ENCODE peak calls at places on chromosomes 6 and 20, in four cellular contexts. One of them, this sample, is unnamed.

GRCh38 chr6:64217721-64218603 is 582.4 kb downstream of the PHF3 start:
- DNase-seq in tibial artery: no peak
- DNase-seq in stimulated activated CD4-positive, alpha-beta T cell treated with anti-CD3 and anti-CD28 coated beads, Interleukin-1b, Interleukin-23, amount 100 ng/mL, for 1 hour: no peak
- DNase-seq in AG09319: no peak
- DNase-seq in this sample: no peak

GRCh38 chr6:166862287-166862977 is 93.9 kb downstream of the RNASET2 start:
- DNase-seq in tibial artery: no peak
- DNase-seq in stimulated activated CD4-positive, alpha-beta T cell treated with anti-CD3 and anti-CD28 coated beads, Interleukin-1b, Interleukin-23, amount 100 ng/mL, for 1 hour: no peak
- DNase-seq in AG09319: no peak
- DNase-seq in this sample: peak

GRCh38 chr20:10622657-10623418 is 51.0 kb downstream of the JAG1 start:
- DNase-seq in tibial artery: peak
- DNase-seq in stimulated activated CD4-positive, alpha-beta T cell treated with anti-CD3 and anti-CD28 coated beads, Interleukin-1b, Interleukin-23, amount 100 ng/mL, for 1 hour: no peak
- DNase-seq in AG09319: no peak
- DNase-seq in this sample: no peak

GRCh38 chr6:129691709-129692108 is 18.3 kb downstream of the ARHGAP18 start:
- DNase-seq in tibial artery: no peak
- DNase-seq in stimulated activated CD4-positive, alpha-beta T cell treated with anti-CD3 and anti-CD28 coated beads, Interleukin-1b, Interleukin-23, amount 100 ng/mL, for 1 hour: no peak
- DNase-seq in AG09319: no peak
- DNase-seq in this sample: no peak

GRCh38 chr6:32982084-32982701 is 13.8 kb downstream of the BRD2 start:
- DNase-seq in tibial artery: no peak
- DNase-seq in stimulated activated CD4-positive, alpha-beta T cell treated with anti-CD3 and anti-CD28 coated beads, Interleukin-1b, Interleukin-23, amount 100 ng/mL, for 1 hour: no peak
- DNase-seq in AG09319: no peak
- DNase-seq in this sample: no peak

GRCh38 chr20:53975761-53976160 is 94.6 kb downstream of the BCAS1 start:
- DNase-seq in tibial artery: no peak
- DNase-seq in stimulated activated CD4-positive, alpha-beta T cell treated with anti-CD3 and anti-CD28 coated beads, Interleukin-1b, Interleukin-23, amount 100 ng/mL, for 1 hour: no peak
- DNase-seq in AG09319: no peak
- DNase-seq in this sample: no peak

GRCh38 chr20:36605309-36606170 is at the start of gene RAB5IF:
- DNase-seq in tibial artery: peak
- DNase-seq in stimulated activated CD4-positive, alpha-beta T cell treated with anti-CD3 and anti-CD28 coated beads, Interleukin-1b, Interleukin-23, amount 100 ng/mL, for 1 hour: peak
- DNase-seq in AG09319: peak
- DNase-seq in this sample: peak

GRCh38 chr6:111874030-111874425 is 776 bp upstream of the FYN start:
- DNase-seq in tibial artery: no peak
- DNase-seq in stimulated activated CD4-positive, alpha-beta T cell treated with anti-CD3 and anti-CD28 coated beads, Interleukin-1b, Interleukin-23, amount 100 ng/mL, for 1 hour: no peak
- DNase-seq in AG09319: no peak
- DNase-seq in this sample: no peak

GRCh38 chr6:470901-471448 is 79.4 kb downstream of the IRF4 start:
- DNase-seq in tibial artery: no peak
- DNase-seq in stimulated activated CD4-positive, alpha-beta T cell treated with anti-CD3 and anti-CD28 coated beads, Interleukin-1b, Interleukin-23, amount 100 ng/mL, for 1 hour: no peak
- DNase-seq in AG09319: no peak
- DNase-seq in this sample: no peak

GRCh38 chr20:5065489-5066383 is 54.0 kb downstream of the PCNA start:
- DNase-seq in tibial artery: peak
- DNase-seq in stimulated activated CD4-positive, alpha-beta T cell treated with anti-CD3 and anti-CD28 coated beads, Interleukin-1b, Interleukin-23, amount 100 ng/mL, for 1 hour: no peak
- DNase-seq in AG09319: peak
- DNase-seq in this sample: peak

This sample was measured in T47D.